ENCODE peak calls at places on chromosomes 7 and 10, in nine cellular contexts. K is K562, J is A549, C is stomach, H is tibial nerve, O is ovary, P is transverse colon, V is SK-N-SH, T is suprapubic skin. B is an unnamed sample. For H3K4me1, the result is how much of the 10 kb centered on the place peaks cover.

GRCh38 chr10:121928528-121928884 is 675 bp upstream of the ATE1 start:
- DNase-seq in H (peak), V (no peak), P (no peak), O (no peak), C (peak), T (no peak), J (no peak), K (no peak), B (no peak)

GRCh38 chr10:72009430-72010081 is 45.4 kb downstream of the CHST3 start:
- DNase-seq in T (peak), K (no peak), J (no peak), P (peak), C (peak), V (peak), O (peak), H (peak), B (no peak)

GRCh38 chr10:22681301-22681700 is 33.1 kb downstream of the PIP4K2A start:
- DNase-seq in K (no peak), C (no peak), V (no peak), P (no peak), T (no peak), H (no peak), O (no peak), J (no peak), B (no peak)

GRCh38 chr10:103145860-103146466 is 47.1 kb downstream of the NT5C2 start:
- DNase-seq in V (peak), J (no peak), H (peak), O (peak), T (peak), C (peak), P (peak), K (peak), B (peak)

GRCh38 chr10:90847436-90847835 is 10.4 kb downstream of the HTR7 start:
- DNase-seq in C (no peak), O (no peak), T (no peak), K (no peak), H (no peak), J (no peak), P (no peak), V (no peak), B (no peak)

GRCh38 chr10:23439920-23440875 is 1.3 kb downstream of the OTUD1 start:
- DNase-seq in O (peak), C (peak), K (peak), P (peak), J (peak), H (no peak), T (peak), V (peak), B (peak)

GRCh38 chr10:32139223-32140073 is 83.2 kb upstream of the KIF5B start:
- DNase-seq in J (peak), V (peak), P (peak), K (peak), C (peak), O (peak), T (peak), H (peak), B (peak)

GRCh38 chr10:68155615-68156205 is 46.4 kb downstream of the MYPN start:
- DNase-seq in V (no peak), J (no peak), H (no peak), O (no peak), P (no peak), C (no peak), T (no peak), K (no peak), B (no peak)

GRCh38 chr10:86393401-86393800 is 26.8 kb upstream of the GRID1 start:
- DNase-seq in T (no peak), C (no peak), K (no peak), J (no peak), V (no peak), O (no peak), H (no peak), P (no peak), B (no peak)

GRCh38 chr10:1242975-1243374 is 186.8 kb downstream of the WDR37 start:
- DNase-seq in J (no peak), T (no peak), V (no peak), K (no peak), P (no peak), O (no peak), H (no peak), C (no peak), B (no peak)

GRCh38 chr10:79245539-79246208 is 101.6 kb upstream of the PPIF start:
- DNase-seq in T (no peak), P (no peak), H (no peak), V (no peak), J (no peak), K (no peak), C (no peak), O (no peak), B (no peak)
- H3K4me1 ChIP-seq in T (half or more), P (half or more), H (half or more), V (half or more), J (under half), K (under half), C (half or more), O (under half), B (half or more)

GRCh38 chr7:8089036-8089780 is 120.6 kb downstream of the GLCCI1 start:
- DNase-seq in P (no peak), O (no peak), C (no peak), H (no peak), K (no peak), J (no peak), V (no peak), T (no peak), B (no peak)
- TF ChIP-seq EP300 in P (no peak), O (no peak), C (no peak), H (no peak), K (no peak), J (no peak), V (no peak), T (no peak), B (no peak)

DNA sequence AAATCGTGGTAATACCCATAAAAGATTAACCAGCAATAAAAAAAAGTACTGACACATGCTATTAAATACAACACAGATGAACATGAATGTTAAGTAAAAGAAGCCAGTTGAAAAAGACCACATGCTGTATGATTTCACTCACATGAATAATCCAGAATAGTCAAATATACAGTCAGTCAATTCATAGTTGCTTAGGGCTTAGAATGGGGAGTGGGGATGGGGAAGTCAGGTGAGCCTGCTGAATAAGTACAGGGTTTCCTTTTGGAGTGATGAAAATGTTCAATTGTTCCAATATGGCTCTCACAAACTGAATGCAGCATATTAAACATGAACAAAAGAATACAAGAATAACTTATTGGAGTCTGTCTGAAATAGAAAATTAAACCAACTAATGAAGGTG is 1.8 kb downstream of the COA1 start:
- DNase-seq in V (no peak), P (no peak), K (no peak), T (no peak), H (no peak), J (no peak), C (no peak), O (no peak), B (no peak)
- TF ChIP-seq CTCF in V (peak), P (no peak), K (no peak), T (no peak), H (no peak), J (no peak), C (no peak), O (no peak), B (no peak)

GRCh38 chr10:101777857-101778145 is 1.9 kb upstream of the FGF8 start:
- DNase-seq in C (peak), K (no peak), P (no peak), J (no peak), V (peak), T (no peak), H (no peak), O (no peak), B (no peak)
- H3K4me1 ChIP-seq in C (half or more), K (half or more), P (half or more), J (under half), V (under half), T (half or more), H (under half), O (under half), B (half or more)

GRCh38 chr7:28900311-28900710 is 57.8 kb downstream of the TRIL start:
- DNase-seq in K (no peak), T (no peak), P (no peak), O (no peak), C (no peak), V (no peak), J (no peak), H (no peak), B (no peak)
- TF ChIP-seq EP300 in K (no peak), T (no peak), P (no peak), O (no peak), C (no peak), V (no peak), J (no peak), H (no peak), B (no peak)

DNA sequence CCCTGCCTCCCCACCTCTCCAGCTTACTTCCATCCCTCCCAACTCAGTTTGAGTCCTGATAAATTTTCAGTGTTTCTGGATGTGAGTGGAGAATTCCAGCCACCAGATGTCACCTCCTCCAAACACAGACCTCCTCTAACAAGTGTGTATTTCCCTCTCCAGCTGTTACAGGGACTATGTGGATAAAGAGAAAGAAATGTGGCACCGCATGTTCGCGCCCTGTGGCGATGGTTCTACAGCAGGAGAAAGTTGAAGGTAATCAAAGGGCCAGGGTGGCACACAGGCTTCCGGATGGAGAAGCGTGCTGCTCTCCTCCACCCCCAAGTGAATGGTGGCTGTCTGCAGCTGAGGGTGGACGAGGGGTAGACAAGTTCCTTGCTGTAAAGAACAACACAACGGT is 14.7 kb downstream of the FKBP6 start:
- DNase-seq in J (peak), C (peak), H (peak), P (no peak), T (no peak), K (peak), V (peak), O (no peak), B (no peak)
- TF ChIP-seq CTCF in J (peak), C (peak), H (peak), P (peak), T (no peak), K (peak), V (peak), O (no peak), B (peak)

DNA sequence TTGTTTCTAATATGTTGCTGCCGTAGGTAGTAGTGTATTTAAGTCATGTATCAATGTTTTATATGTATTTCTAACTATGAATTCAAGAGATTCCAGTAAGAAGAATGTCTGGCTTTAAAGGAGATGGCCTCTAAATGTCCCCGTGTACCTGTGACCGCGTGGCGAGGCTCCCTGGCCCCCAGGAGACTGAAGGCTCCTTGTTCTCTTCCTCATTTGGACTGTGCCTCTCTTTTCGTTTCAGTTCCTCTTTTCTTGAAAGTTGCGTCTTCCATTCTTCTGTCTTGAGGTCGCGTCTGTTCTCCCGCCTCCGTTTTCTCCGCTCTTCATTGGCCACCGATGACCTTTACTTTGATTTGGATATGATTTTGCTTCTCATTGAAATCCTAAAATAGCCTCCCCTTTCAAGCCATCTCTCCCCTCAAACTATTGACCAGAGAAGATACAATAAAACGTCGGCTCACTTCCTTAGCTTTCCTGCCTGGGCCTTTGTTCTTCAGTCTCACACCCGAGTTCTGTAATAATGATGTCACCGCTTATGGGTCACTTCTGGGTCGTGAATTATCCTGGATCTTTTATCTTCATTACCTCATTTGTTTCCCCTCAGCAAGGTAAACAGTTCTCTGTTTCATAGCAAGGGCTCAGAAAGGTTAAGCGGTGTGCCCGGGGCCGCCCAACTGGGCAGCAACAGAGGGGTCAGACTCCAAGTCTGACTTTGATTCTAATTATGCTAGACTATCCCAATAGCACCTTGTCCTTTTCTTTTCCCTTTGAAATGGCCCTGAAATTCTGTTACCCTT is 28.7 kb downstream of the WIPI2 start:
- DNase-seq in K (no peak), H (no peak), P (peak), C (no peak), T (peak), O (no peak), V (no peak), J (no peak), B (no peak)
- H3K4me1 ChIP-seq in K (under half), H (under half), P (under half), C (under half), T (under half), O (under half), V (under half), J (under half), B (under half)

GRCh38 chr7:93578762-93579161 is 4.2 kb upstream of the CALCR start:
- DNase-seq in P (no peak), T (no peak), J (no peak), V (no peak), H (no peak), O (no peak), K (no peak), C (no peak), B (no peak)

GRCh38 chr7:93574269-93574645 is 267 bp downstream of the CALCR start:
- DNase-seq in K (no peak), O (no peak), V (peak), P (no peak), C (no peak), T (no peak), J (no peak), H (no peak), B (peak)

GRCh38 chr7:93575555-93576397 is 1.3 kb upstream of the CALCR start:
- DNase-seq in J (peak), T (no peak), C (no peak), P (no peak), K (no peak), H (no peak), O (no peak), V (peak), B (peak)

GRCh38 chr7:93569189-93569588 is 5.3 kb downstream of the CALCR start:
- DNase-seq in T (no peak), H (no peak), K (no peak), O (no peak), C (no peak), J (no peak), P (no peak), V (no peak), B (no peak)

DNA sequence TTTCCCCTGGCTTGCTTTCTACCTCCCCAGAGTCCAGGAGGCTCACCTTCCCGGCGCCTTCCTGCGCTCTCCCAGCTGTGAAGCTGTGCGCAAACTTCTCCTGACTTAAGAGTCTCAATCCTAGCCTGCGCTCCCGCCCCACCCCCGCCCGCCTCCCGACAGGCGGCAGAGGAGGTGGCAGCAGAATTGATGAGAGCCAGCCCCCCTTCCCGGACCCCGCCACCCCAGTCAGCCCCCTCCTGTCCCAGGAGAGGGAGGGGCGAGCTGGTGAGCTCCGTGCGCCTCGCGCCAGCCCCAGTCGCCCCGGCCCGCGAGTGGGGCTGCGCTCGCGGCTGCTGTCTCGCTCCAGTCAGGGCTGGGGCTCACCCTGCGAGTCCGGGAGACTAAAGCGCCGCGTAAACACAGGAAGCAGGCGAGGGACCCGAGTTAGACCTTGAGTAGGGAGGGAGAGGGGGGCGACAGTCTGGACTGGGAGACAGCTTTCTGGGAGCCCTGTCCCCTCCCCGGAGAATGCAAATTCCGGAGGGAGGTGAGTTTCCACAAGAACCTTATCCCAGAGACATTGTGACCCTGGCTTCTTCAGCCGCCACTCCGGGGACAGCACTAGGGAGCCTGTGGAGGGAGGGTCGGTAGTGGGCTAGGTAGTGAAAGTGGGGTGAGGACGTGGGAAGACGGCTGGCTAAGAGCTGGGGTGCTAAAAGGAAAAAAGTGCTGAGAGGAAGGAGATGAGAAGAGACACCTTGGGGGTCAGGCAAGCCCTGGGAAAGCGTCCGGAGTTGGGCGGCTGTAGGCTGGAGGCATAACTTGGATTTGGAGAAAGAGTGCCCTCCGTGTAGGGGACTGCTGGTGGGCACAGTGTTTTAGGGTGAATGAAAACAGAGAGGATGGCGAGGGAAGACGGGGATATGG is at the start of gene CALCR:
- DNase-seq in H (no peak), K (no peak), T (no peak), V (peak), J (peak), C (no peak), P (no peak), O (no peak), B (no peak)
- TF ChIP-seq EP300 in H (no peak), K (no peak), T (no peak), V (no peak), J (no peak), C (no peak), P (no peak), O (no peak), B (no peak)

DNA sequence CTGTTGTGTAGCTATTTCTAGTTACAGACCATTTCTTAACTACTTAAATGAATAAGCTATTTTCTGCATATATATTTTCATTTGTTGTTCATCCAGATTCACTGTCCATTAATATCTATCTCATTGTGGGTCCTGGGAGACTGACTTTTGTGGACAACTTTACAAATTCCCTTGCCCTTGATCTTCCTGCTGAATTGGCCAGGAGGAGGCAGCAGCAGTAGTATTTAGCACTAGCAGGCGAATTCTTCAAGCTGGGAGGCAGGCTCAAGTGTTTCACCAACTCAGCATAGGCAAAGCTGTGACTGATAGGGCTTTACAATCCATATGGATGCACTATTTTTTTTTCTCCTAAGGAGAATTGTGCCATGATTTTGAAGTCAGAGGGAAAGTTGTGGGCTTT is 461.0 kb upstream of the NRG3 start:
- DNase-seq in J (no peak), K (no peak), O (no peak), V (no peak), H (no peak), P (no peak), C (no peak), T (no peak), B (no peak)
- TF ChIP-seq CTCF in J (no peak), K (no peak), O (no peak), V (no peak), H (no peak), P (no peak), C (no peak), T (no peak), B (no peak)

DNA sequence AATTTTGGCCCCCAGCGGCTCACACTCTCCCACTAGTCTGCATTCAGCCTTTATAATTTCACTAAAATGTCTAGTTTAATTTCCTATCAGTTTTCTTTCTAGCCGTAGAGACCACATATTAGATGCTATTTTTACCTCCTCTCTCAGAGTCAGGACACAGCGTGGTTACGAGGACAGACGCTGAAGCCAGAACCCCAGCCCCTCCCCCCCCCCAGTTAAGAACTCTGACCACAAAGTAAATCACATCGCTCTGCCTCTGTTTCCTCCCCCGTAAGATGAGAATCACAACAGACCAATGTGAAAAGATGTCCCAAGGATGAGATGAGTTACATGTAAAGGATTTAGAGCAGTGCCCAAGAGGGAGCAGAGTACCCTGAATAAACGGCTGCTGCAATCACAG is 11.1 kb upstream of the TARP start:
- DNase-seq in V (no peak), C (no peak), H (no peak), T (no peak), K (no peak), J (no peak), P (no peak), O (no peak), B (no peak)
- H3K4me1 ChIP-seq in V (under half), C (under half), H (under half), T (under half), K (under half), J (under half), P (under half), O (under half), B (under half)